ENCODE peak calls at places on chromosomes 3 and 15, in five cellular contexts. One of them, this sample, is unnamed.

GRCh38 chr15:49301562-49301961 is 121.5 kb upstream of the FGF7 start:
- DNase-seq in neural crest cell: no peak
- DNase-seq in pancreas: no peak
- DNase-seq in choroid plexus epithelial cell: peak
- DNase-seq in posterior vena cava: no peak
- DNase-seq in this sample: no peak

GRCh38 chr15:26070095-26070532 is 207.0 kb upstream of the ATP10A start:
- DNase-seq in neural crest cell: no peak
- DNase-seq in pancreas: no peak
- DNase-seq in choroid plexus epithelial cell: no peak
- DNase-seq in posterior vena cava: no peak
- DNase-seq in this sample: no peak

GRCh38 chr3:1252061-1252430 is 159.2 kb downstream of the CNTN6 start:
- DNase-seq in neural crest cell: no peak
- DNase-seq in pancreas: no peak
- DNase-seq in choroid plexus epithelial cell: no peak
- DNase-seq in posterior vena cava: no peak
- DNase-seq in this sample: no peak

GRCh38 chr3:185696039-185696438 is 109.9 kb downstream of the SENP2 start:
- DNase-seq in neural crest cell: no peak
- DNase-seq in pancreas: no peak
- DNase-seq in choroid plexus epithelial cell: no peak
- DNase-seq in posterior vena cava: no peak
- DNase-seq in this sample: no peak

GRCh38 chr15:92810418-92811138 is 89.5 kb upstream of the CHD2 start:
- DNase-seq in neural crest cell: peak
- DNase-seq in pancreas: peak
- DNase-seq in choroid plexus epithelial cell: peak
- DNase-seq in posterior vena cava: no peak
- DNase-seq in this sample: peak

GRCh38 chr3:12557472-12558105 is 702 bp downstream of the MKRN2 start:
- DNase-seq in neural crest cell: no peak
- DNase-seq in pancreas: no peak
- DNase-seq in choroid plexus epithelial cell: peak
- DNase-seq in posterior vena cava: no peak
- DNase-seq in this sample: no peak

GRCh38 chr15:60932051-60932915 is 296.8 kb downstream of the RORA start:
- DNase-seq in neural crest cell: no peak
- DNase-seq in pancreas: no peak
- DNase-seq in choroid plexus epithelial cell: peak
- DNase-seq in posterior vena cava: peak
- DNase-seq in this sample: no peak

GRCh38 chr15:74785716-74786032 is 3.8 kb downstream of the CSK start:
- DNase-seq in neural crest cell: no peak
- DNase-seq in pancreas: no peak
- DNase-seq in choroid plexus epithelial cell: no peak
- DNase-seq in posterior vena cava: no peak
- DNase-seq in this sample: no peak

GRCh38 chr3:172332256-172333041 is 115.8 kb downstream of the GHSR start:
- DNase-seq in neural crest cell: peak
- DNase-seq in pancreas: peak
- DNase-seq in choroid plexus epithelial cell: peak
- DNase-seq in posterior vena cava: no peak
- DNase-seq in this sample: peak

GRCh38 chr3:136069933-136070332 is 104.4 kb downstream of the PPP2R3A start:
- DNase-seq in neural crest cell: no peak
- DNase-seq in pancreas: no peak
- DNase-seq in choroid plexus epithelial cell: no peak
- DNase-seq in posterior vena cava: no peak
- DNase-seq in this sample: no peak

GRCh38 chr3:150495563-150496168 is 50.6 kb downstream of the SERP1 start:
- DNase-seq in neural crest cell: peak
- DNase-seq in pancreas: no peak
- DNase-seq in choroid plexus epithelial cell: peak
- DNase-seq in posterior vena cava: no peak
- DNase-seq in this sample: peak

GRCh38 chr3:69425249-69425648 is 39.4 kb upstream of the FRMD4B start:
- DNase-seq in neural crest cell: peak
- DNase-seq in pancreas: no peak
- DNase-seq in choroid plexus epithelial cell: peak
- DNase-seq in posterior vena cava: no peak
- DNase-seq in this sample: peak

GRCh38 chr15:60421544-60421943 is 23.8 kb upstream of the ANXA2 start:
- DNase-seq in neural crest cell: no peak
- DNase-seq in pancreas: no peak
- DNase-seq in choroid plexus epithelial cell: peak
- DNase-seq in posterior vena cava: no peak
- DNase-seq in this sample: no peak

GRCh38 chr15:101269479-101270223 is 7.6 kb downstream of the SELENOS start:
- DNase-seq in neural crest cell: no peak
- DNase-seq in pancreas: no peak
- DNase-seq in choroid plexus epithelial cell: peak
- DNase-seq in posterior vena cava: no peak
- DNase-seq in this sample: no peak

GRCh38 chr3:105526349-105527111 is 159.8 kb downstream of the ALCAM start:
- DNase-seq in neural crest cell: no peak
- DNase-seq in pancreas: no peak
- DNase-seq in choroid plexus epithelial cell: no peak
- DNase-seq in posterior vena cava: no peak
- DNase-seq in this sample: no peak

GRCh38 chr15:78630886-78631633 is 9.9 kb downstream of the CHRNB4 start:
- DNase-seq in neural crest cell: no peak
- DNase-seq in pancreas: no peak
- DNase-seq in choroid plexus epithelial cell: no peak
- DNase-seq in posterior vena cava: peak
- DNase-seq in this sample: no peak

GRCh38 chr3:126938520-126939346 is 44.2 kb upstream of the PLXNA1 start:
- DNase-seq in neural crest cell: no peak
- DNase-seq in pancreas: no peak
- DNase-seq in choroid plexus epithelial cell: no peak
- DNase-seq in posterior vena cava: peak
- DNase-seq in this sample: no peak